ENCODE peak calls at places on chromosomes 2 and 18, in seven cellular contexts. One of them, this sample, is unnamed.

GRCh38 chr18:36595046-36595817 is 233.6 kb downstream of the TPGS2 start:
- DNase-seq in tibial nerve: no peak
- DNase-seq in CD8-positive, alpha-beta T cell: no peak
- DNase-seq in GM10248: no peak
- DNase-seq in stromal cell of bone marrow: no peak
- DNase-seq in heart left ventricle: no peak
- DNase-seq in NCI-H774: no peak
- DNase-seq in this sample: no peak

GRCh38 chr2:88087763-88088162 is 20.1 kb downstream of the SMYD1 start:
- DNase-seq in heart left ventricle: no peak
- DNase-seq in NCI-H774: no peak
- DNase-seq in CD8-positive, alpha-beta T cell: no peak
- DNase-seq in GM10248: no peak
- DNase-seq in tibial nerve: no peak
- DNase-seq in stromal cell of bone marrow: no peak
- DNase-seq in this sample: no peak

GRCh38 chr2:152098798-152099654 is at the start of gene CACNB4:
- DNase-seq in NCI-H774: no peak
- DNase-seq in heart left ventricle: no peak
- DNase-seq in CD8-positive, alpha-beta T cell: no peak
- DNase-seq in tibial nerve: no peak
- DNase-seq in stromal cell of bone marrow: no peak
- DNase-seq in GM10248: peak; percentile 62
- DNase-seq in this sample: no peak

GRCh38 chr2:118089015-118089800 is 937 bp downstream of the INSIG2 start:
- DNase-seq in CD8-positive, alpha-beta T cell: no peak
- DNase-seq in tibial nerve: no peak
- DNase-seq in stromal cell of bone marrow: peak; percentile 35
- DNase-seq in GM10248: peak; percentile 32
- DNase-seq in heart left ventricle: peak; percentile 10
- DNase-seq in NCI-H774: no peak
- DNase-seq in this sample: no peak

GRCh38 chr2:96102596-96103387 is 13.6 kb downstream of the ADRA2B start:
- DNase-seq in tibial nerve: no peak
- DNase-seq in stromal cell of bone marrow: no peak
- DNase-seq in CD8-positive, alpha-beta T cell: no peak
- DNase-seq in GM10248: no peak
- DNase-seq in heart left ventricle: peak; percentile 4
- DNase-seq in NCI-H774: no peak
- DNase-seq in this sample: no peak

GRCh38 chr2:161030260-161031063 is 129.8 kb upstream of the TANK start:
- DNase-seq in CD8-positive, alpha-beta T cell: no peak
- DNase-seq in NCI-H774: no peak
- DNase-seq in tibial nerve: peak; percentile 27
- DNase-seq in GM10248: no peak
- DNase-seq in heart left ventricle: no peak
- DNase-seq in stromal cell of bone marrow: peak; percentile 98
- DNase-seq in this sample: peak; percentile 97

GRCh38 chr2:211103989-211104388 is 547.6 kb downstream of the CPS1 start:
- DNase-seq in stromal cell of bone marrow: no peak
- DNase-seq in NCI-H774: no peak
- DNase-seq in tibial nerve: no peak
- DNase-seq in GM10248: no peak
- DNase-seq in heart left ventricle: no peak
- DNase-seq in CD8-positive, alpha-beta T cell: no peak
- DNase-seq in this sample: no peak

GRCh38 chr2:118808429-118808809 is 39.0 kb downstream of the EN1 start:
- DNase-seq in GM10248: no peak
- DNase-seq in heart left ventricle: no peak
- DNase-seq in NCI-H774: no peak
- DNase-seq in CD8-positive, alpha-beta T cell: no peak
- DNase-seq in stromal cell of bone marrow: no peak
- DNase-seq in tibial nerve: no peak
- DNase-seq in this sample: no peak

GRCh38 chr2:208006833-208007232 is 18.5 kb downstream of the PLEKHM3 start:
- DNase-seq in NCI-H774: no peak
- DNase-seq in CD8-positive, alpha-beta T cell: no peak
- DNase-seq in heart left ventricle: no peak
- DNase-seq in stromal cell of bone marrow: no peak
- DNase-seq in tibial nerve: no peak
- DNase-seq in GM10248: no peak
- DNase-seq in this sample: no peak

GRCh38 chr18:76565238-76566173 is 70.5 kb upstream of the ZNF516 start:
- DNase-seq in tibial nerve: peak; percentile 79
- DNase-seq in NCI-H774: peak; percentile 24
- DNase-seq in stromal cell of bone marrow: peak; percentile 88
- DNase-seq in CD8-positive, alpha-beta T cell: no peak
- DNase-seq in heart left ventricle: peak; percentile 63
- DNase-seq in GM10248: no peak
- DNase-seq in this sample: peak; percentile 87